ENCODE peak calls at places on chromosomes 13 and 19, in seven cellular contexts. P, M, A, R, Y, F and O are unnamed samples.

GRCh38 chr13:94716016-94716415 is 3.7 kb upstream of the SOX21 start:
- DNase-seq in P (peak; percentile 22), M (no peak), A (no peak), R (no peak), Y (peak; percentile 15), F (no peak), O (no peak)

GRCh38 chr19:6239401-6239844 is 40.4 kb downstream of the MLLT1 start:
- DNase-seq in P (peak; percentile 62), M (peak; percentile 16), A (no peak), R (no peak), Y (no peak), F (no peak), O (no peak)

GRCh38 chr13:46804391-46804815 is 7.4 kb upstream of the ESD start:
- DNase-seq in P (peak; percentile 72), M (no peak), A (no peak), R (peak; percentile 53), Y (peak; percentile 95), F (no peak), O (no peak)

GRCh38 chr19:34555447-34555846 is 73.9 kb downstream of the WTIP start:
- DNase-seq in P (peak; percentile 3), M (no peak), A (no peak), R (peak; percentile 13), Y (no peak), F (no peak), O (peak; percentile 39)

GRCh38 chr19:51093510-51094345 is 11.0 kb upstream of the KLK14 start:
- DNase-seq in P (no peak), M (no peak), A (no peak), R (no peak), Y (no peak), F (no peak), O (no peak)

GRCh38 chr13:99758465-99759162 is 213.0 kb downstream of the ZIC5 start:
- DNase-seq in P (no peak), M (no peak), A (no peak), R (no peak), Y (no peak), F (peak; percentile 21), O (no peak)

GRCh38 chr19:18053571-18054219 is 33.0 kb downstream of the IL12RB1 start:
- DNase-seq in P (peak; percentile 29), M (no peak), A (no peak), R (peak; percentile 23), Y (no peak), F (no peak), O (no peak)

GRCh38 chr19:50007170-50007569 is 18.0 kb downstream of the VRK3 start:
- DNase-seq in P (no peak), M (no peak), A (no peak), R (no peak), Y (no peak), F (no peak), O (no peak)

GRCh38 chr19:7738023-7738422 is 6.1 kb upstream of the CLEC4G start:
- DNase-seq in P (no peak), M (no peak), A (no peak), R (no peak), Y (no peak), F (no peak), O (no peak)

GRCh38 chr19:41708481-41708880 is at the start of gene CEACAM5:
- DNase-seq in P (no peak), M (no peak), A (peak; percentile 19), R (no peak), Y (no peak), F (no peak), O (no peak)

GRCh38 chr13:66489586-66489985 is 740.5 kb downstream of the PCDH9 start:
- DNase-seq in P (no peak), M (no peak), A (no peak), R (no peak), Y (no peak), F (no peak), O (no peak)

GRCh38 chr19:46660008-46660517 is 919 bp downstream of the DACT3 start:
- DNase-seq in P (peak; percentile 43), M (peak; percentile 22), A (no peak), R (no peak), Y (no peak), F (no peak), O (peak; percentile 41)

GRCh38 chr13:44605275-44605674 is 29.1 kb upstream of the TSC22D1 start:
- DNase-seq in P (peak; percentile 6), M (no peak), A (no peak), R (peak; percentile 27), Y (no peak), F (no peak), O (no peak)

GRCh38 chr19:10478903-10479384 is 24.2 kb downstream of the KEAP1 start:
- DNase-seq in P (peak; percentile 93), M (peak; percentile 92), A (peak; percentile 92), R (peak; percentile 94), Y (peak; percentile 86), F (peak; percentile 94), O (peak; percentile 93)

GRCh38 chr19:38710416-38710702 is 33.9 kb downstream of the CAPN12 start:
- DNase-seq in P (no peak), M (no peak), A (no peak), R (no peak), Y (no peak), F (no peak), O (no peak)

DNA sequence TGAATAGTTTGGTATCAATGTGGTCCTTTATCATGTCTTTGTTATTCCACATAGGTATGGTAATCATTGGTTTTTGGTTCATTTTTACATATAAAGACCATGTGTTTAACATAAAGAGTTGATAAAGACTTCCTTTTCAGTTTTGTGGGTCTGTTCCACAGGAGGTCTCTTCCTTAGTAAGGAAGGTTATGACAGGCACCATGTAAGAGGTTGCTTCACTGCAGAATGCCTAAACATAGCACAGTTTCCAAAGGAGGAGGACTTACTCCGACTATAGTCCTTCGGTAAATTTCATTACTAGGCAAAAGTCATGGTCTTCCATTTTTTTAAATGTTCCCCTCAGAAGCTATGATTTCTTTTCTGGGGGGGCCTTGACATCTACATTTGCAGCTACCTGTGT is 27.1 kb upstream of the PCDH17 start:
- DNase-seq in P (no peak), M (no peak), A (no peak), R (no peak), Y (no peak), F (no peak), O (no peak)
- H3K4me3 ChIP-seq in P (no peak overlapping the region), M (no peak overlapping the region), A (no peak overlapping the region), R (no peak overlapping the region), Y (no peak overlapping the region), F (no peak overlapping the region), O (no peak overlapping the region)

GRCh38 chr19:54795763-54796162 is 7.6 kb upstream of the KIR2DL4 start:
- DNase-seq in P (no peak), M (no peak), A (no peak), R (no peak), Y (no peak), F (no peak), O (no peak)

GRCh38 chr19:54791476-54791875 is 11.9 kb upstream of the KIR2DL4 start:
- DNase-seq in P (no peak), M (no peak), A (no peak), R (no peak), Y (no peak), F (no peak), O (no peak)

GRCh38 chr19:54790711-54791110 is 12.7 kb upstream of the KIR2DL4 start:
- DNase-seq in P (no peak), M (no peak), A (no peak), R (no peak), Y (no peak), F (no peak), O (no peak)

DNA sequence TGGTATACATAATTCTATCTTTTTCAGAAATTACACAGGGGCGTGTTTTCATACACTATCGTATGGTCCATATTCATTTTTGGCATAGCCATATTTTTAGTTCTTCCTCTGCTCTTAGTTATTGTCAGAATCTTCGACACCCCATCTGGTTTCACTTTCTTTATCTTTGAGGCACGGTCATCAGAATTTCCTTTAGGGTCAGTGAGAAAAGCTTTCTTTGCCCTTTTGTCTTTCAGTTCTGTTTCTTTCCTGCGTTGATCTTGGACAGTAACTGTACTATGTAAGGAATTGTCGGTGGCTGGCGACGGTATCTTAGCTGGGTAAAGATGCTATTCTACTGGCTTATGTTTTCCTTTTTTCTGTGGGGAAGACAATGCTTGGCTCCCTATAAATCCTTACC is 10.6 kb upstream of the KIR2DL4 start:
- DNase-seq in P (no peak), M (no peak), A (no peak), R (no peak), Y (no peak), F (no peak), O (no peak)
- H3K4me3 ChIP-seq in P (no peak overlapping the region), M (peak overlapping the region; percentile 51), A (peak overlapping the region; percentile 7), R (no peak overlapping the region), Y (no peak overlapping the region), F (peak overlapping the region; percentile 33), O (no peak overlapping the region)

GRCh38 chr13:30112602-30113435 is 194.5 kb downstream of the KATNAL1 start:
- DNase-seq in P (peak; percentile 92), M (peak; percentile 69), A (peak; percentile 76), R (peak; percentile 90), Y (peak; percentile 86), F (peak; percentile 82), O (peak; percentile 83)

GRCh38 chr13:30113531-30113930 is 193.8 kb downstream of the KATNAL1 start:
- DNase-seq in P (no peak), M (no peak), A (no peak), R (no peak), Y (no peak), F (no peak), O (no peak)

GRCh38 chr13:30114586-30115256 is 192.6 kb downstream of the KATNAL1 start:
- DNase-seq in P (peak; percentile 82), M (peak; percentile 89), A (peak; percentile 92), R (peak; percentile 79), Y (peak; percentile 79), F (peak; percentile 91), O (peak; percentile 96)

GRCh38 chr13:30115257-30115600 is 192.1 kb downstream of the KATNAL1 start:
- DNase-seq in P (no peak), M (no peak), A (no peak), R (no peak), Y (no peak), F (no peak), O (no peak)

GRCh38 chr13:30113983-30114491 is 193.3 kb downstream of the KATNAL1 start:
- DNase-seq in P (no peak), M (no peak), A (no peak), R (no peak), Y (no peak), F (no peak), O (peak; percentile 69)
- H3K4me3 ChIP-seq in P (peak overlapping the region; percentile 55), M (peak overlapping the region; percentile 71), A (no peak overlapping the region), R (no peak overlapping the region), Y (no peak overlapping the region), F (no peak overlapping the region), O (peak overlapping the region; percentile 64)

GRCh38 chr13:113449693-113450347 is 3.5 kb downstream of the ADPRHL1 start:
- DNase-seq in P (no peak), M (no peak), A (no peak), R (no peak), Y (no peak), F (no peak), O (no peak)
- H3K4me3 ChIP-seq in P (no peak overlapping the region), M (peak overlapping the region; percentile 71), A (peak overlapping the region; percentile 32), R (peak overlapping the region; percentile 70), Y (no peak overlapping the region), F (no peak overlapping the region), O (peak overlapping the region; percentile 44)

GRCh38 chr19:43782689-43783231 is 2.0 kb upstream of the KCNN4 start:
- DNase-seq in P (no peak), M (no peak), A (no peak), R (no peak), Y (no peak), F (peak; percentile 55), O (no peak)
- H3K4me3 ChIP-seq in P (no peak overlapping the region), M (no peak overlapping the region), A (no peak overlapping the region), R (no peak overlapping the region), Y (no peak overlapping the region), F (no peak overlapping the region), O (no peak overlapping the region)